ENCODE peak calls at places on chromosomes 12 and 14, in seven cellular contexts. I, R, W, Z, T, N and O are unnamed samples.

GRCh38 chr12:76329163-76329562 is 19.1 kb downstream of the BBS10 start:
- DNase-seq in N (peak), I (peak), W (no peak), R (no peak), T (peak), Z (peak), O (no peak)

GRCh38 chr12:122031342-122032216 is 9.9 kb downstream of the BCL7A start:
- DNase-seq in N (peak), W (peak), R (peak), Z (peak), I (no peak), T (no peak), O (peak)

GRCh38 chr12:5612556-5613421 is 180.9 kb downstream of the NTF3 start:
- DNase-seq in N (no peak), T (no peak), Z (no peak), I (no peak), W (no peak), R (no peak), O (no peak)

GRCh38 chr12:108567388-108567787 is 5.0 kb downstream of the ISCU start:
- DNase-seq in N (no peak), W (no peak), Z (no peak), I (no peak), T (no peak), R (no peak), O (no peak)

GRCh38 chr12:64671682-64672081 is 61.4 kb downstream of the RASSF3 start:
- DNase-seq in Z (no peak), N (no peak), I (no peak), R (no peak), T (no peak), W (peak), O (no peak)

GRCh38 chr12:117552971-117553370 is 191.5 kb upstream of the NOS1 start:
- DNase-seq in T (no peak), W (no peak), R (no peak), I (no peak), Z (peak), N (no peak), O (no peak)

GRCh38 chr12:32455607-32456063 is 56.3 kb downstream of the FGD4 start:
- DNase-seq in W (peak), T (peak), Z (peak), I (peak), N (peak), R (peak), O (peak)

GRCh38 chr12:2119266-2119665 is 66.5 kb downstream of the CACNA1C start:
- DNase-seq in Z (no peak), R (no peak), T (no peak), W (no peak), N (no peak), I (no peak), O (no peak)

GRCh38 chr12:17456486-17456885 is 633.5 kb downstream of the RERGL start:
- DNase-seq in Z (peak), R (no peak), I (peak), T (no peak), W (no peak), N (no peak), O (no peak)

GRCh38 chr12:102522768-102523167 is 42.4 kb upstream of the IGF1 start:
- DNase-seq in W (no peak), I (no peak), T (no peak), N (no peak), Z (no peak), R (no peak), O (peak)

GRCh38 chr12:122421815-122422737 is at the start of gene CLIP1:
- DNase-seq in W (peak), T (no peak), I (peak), Z (peak), N (peak), R (peak), O (peak)

GRCh38 chr12:78442454-78442801 is 422.1 kb upstream of the SYT1 start:
- DNase-seq in N (no peak), I (peak), T (no peak), R (no peak), W (no peak), Z (peak), O (no peak)

GRCh38 chr12:128339121-128339520 is 72.2 kb downstream of the TMEM132C start:
- DNase-seq in I (no peak), T (no peak), R (no peak), W (no peak), Z (no peak), N (peak), O (no peak)

GRCh38 chr12:62719027-62719426 is 215.9 kb downstream of the PPM1H start:
- DNase-seq in R (no peak), Z (no peak), W (no peak), I (no peak), T (no peak), N (no peak), O (no peak)

GRCh38 chr12:69686731-69687130 is 12.4 kb downstream of the BEST3 start:
- DNase-seq in I (no peak), T (no peak), R (no peak), Z (no peak), W (no peak), N (no peak), O (no peak)

GRCh38 chr14:55274144-55274543 is 2.9 kb downstream of the FBXO34 start:
- DNase-seq in R (no peak), I (no peak), W (no peak), T (no peak), N (no peak), Z (no peak), O (no peak)

GRCh38 chr14:55270832-55271571 is at the start of gene FBXO34:
- DNase-seq in N (peak), I (peak), T (peak), W (peak), R (peak), Z (peak), O (peak)

GRCh38 chr14:55272922-55273321 is 1.7 kb downstream of the FBXO34 start:
- DNase-seq in T (no peak), N (no peak), I (no peak), Z (peak), W (no peak), R (no peak), O (no peak)

GRCh38 chr14:55271572-55272414 is 572 bp downstream of the FBXO34 start:
- DNase-seq in R (peak), I (peak), Z (peak), T (peak), N (peak), W (peak), O (peak)

GRCh38 chr14:55272415-55272786 is 1.2 kb downstream of the FBXO34 start:
- DNase-seq in W (no peak), T (no peak), Z (no peak), N (no peak), I (no peak), R (no peak), O (no peak)
- H3K4me2 ChIP-seq in W (peak), T (peak), Z (peak), N (peak), I (peak), R (peak), O (peak)

DNA sequence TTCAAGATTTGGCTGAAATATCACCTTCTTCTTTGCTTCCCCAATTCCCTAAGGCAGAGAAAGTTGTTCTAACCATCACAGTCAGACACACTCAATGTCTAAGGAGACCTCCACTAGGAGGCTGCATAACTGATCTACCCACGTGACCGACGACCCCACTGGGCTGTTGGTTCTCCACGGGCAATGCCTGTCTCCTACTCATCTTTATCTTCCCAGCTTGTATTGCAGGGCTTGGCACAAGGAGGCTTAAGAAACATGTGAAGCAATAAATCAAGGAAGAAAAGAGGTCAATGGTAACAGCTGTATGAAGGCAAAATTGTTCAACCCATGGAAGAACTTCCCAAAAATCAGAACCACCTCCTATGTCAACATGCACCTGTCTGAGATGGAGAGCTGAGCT is 27.1 kb downstream of the NT5DC3 start:
- DNase-seq in I (no peak), W (no peak), Z (no peak), T (no peak), R (no peak), N (no peak), O (no peak)
- H3K4me3 ChIP-seq in I (no peak), W (no peak), Z (no peak), T (no peak), R (no peak), N (no peak), O (no peak)

GRCh38 chr12:57454213-57454565 is 918 bp upstream of the INHBE start:
- DNase-seq in T (no peak), I (no peak), W (no peak), N (no peak), R (no peak), Z (no peak), O (no peak)

GRCh38 chr12:57454566-57455373 is at the start of gene INHBE:
- DNase-seq in Z (no peak), R (peak), I (peak), W (no peak), T (no peak), N (peak), O (peak)

GRCh38 chr12:57455374-57456144 is 452 bp downstream of the INHBE start:
- DNase-seq in R (no peak), N (no peak), T (no peak), Z (no peak), W (no peak), I (no peak), O (no peak)

GRCh38 chr12:57456737-57457490 is 1.8 kb downstream of the INHBE start:
- DNase-seq in R (no peak), Z (no peak), W (no peak), N (no peak), T (no peak), I (no peak), O (no peak)

DNA sequence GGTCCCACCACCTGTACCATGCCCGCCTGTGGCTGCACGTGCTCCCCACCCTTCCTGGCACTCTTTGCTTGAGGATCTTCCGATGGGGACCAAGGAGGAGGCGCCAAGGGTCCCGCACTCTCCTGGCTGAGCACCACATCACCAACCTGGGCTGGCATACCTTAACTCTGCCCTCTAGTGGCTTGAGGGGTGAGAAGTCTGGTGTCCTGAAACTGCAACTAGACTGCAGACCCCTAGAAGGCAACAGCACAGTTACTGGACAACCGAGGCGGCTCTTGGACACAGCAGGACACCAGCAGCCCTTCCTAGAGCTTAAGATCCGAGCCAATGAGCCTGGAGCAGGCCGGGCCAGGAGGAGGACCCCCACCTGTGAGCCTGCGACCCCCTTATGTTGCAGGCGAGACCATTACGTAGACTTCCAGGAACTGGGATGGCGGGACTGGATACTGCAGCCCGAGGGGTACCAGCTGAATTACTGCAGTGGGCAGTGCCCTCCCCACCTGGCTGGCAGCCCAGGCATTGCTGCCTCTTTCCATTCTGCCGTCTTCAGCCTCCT is 1.1 kb downstream of the INHBE start:
- DNase-seq in T (no peak), R (peak), I (peak), W (peak), N (peak), Z (peak), O (peak)
- H3K4me2 ChIP-seq in T (peak), R (peak), I (no peak), W (peak), N (peak), Z (peak), O (peak)

DNA sequence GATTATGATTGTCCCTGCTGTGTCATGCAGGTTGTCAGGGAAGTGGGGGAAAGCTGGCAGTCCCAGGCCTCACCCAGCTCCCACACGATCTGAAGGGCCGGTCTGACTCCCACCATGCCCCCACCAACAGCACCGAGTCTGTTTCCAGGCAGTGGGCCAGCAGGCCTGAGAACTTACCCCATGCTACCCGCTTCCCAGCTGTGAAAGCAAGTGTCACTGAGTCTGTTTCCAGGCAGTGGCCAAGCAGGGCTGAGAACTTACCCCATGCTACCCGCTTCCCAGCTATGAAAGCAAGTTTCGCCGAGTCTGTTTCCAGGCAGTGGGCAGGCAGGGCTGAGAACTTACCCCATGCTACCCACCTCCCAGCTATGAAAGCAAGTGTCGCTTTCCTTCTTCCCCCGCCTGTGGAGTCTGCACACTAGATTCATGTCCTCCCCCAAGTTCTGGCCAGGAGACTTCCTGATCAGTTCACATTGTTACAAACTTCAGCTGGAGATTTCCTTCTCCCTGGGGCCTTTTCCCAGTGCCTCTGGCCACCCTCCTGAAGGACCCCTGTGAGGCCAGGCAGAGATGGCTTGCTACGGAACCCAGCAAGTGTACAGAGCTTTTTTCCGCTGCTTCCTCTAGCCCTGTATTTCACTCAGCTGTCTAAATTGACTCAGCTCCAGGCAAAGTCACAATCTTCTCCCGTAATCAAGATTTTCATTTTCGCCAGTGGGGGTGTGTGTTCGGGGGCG is 435.3 kb downstream of the TMTC2 start:
- DNase-seq in I (no peak), T (no peak), N (no peak), Z (no peak), R (no peak), W (no peak), O (no peak)
- H3K4me3 ChIP-seq in I (no peak), T (no peak), N (no peak), Z (no peak), R (no peak), W (no peak), O (no peak)

DNA sequence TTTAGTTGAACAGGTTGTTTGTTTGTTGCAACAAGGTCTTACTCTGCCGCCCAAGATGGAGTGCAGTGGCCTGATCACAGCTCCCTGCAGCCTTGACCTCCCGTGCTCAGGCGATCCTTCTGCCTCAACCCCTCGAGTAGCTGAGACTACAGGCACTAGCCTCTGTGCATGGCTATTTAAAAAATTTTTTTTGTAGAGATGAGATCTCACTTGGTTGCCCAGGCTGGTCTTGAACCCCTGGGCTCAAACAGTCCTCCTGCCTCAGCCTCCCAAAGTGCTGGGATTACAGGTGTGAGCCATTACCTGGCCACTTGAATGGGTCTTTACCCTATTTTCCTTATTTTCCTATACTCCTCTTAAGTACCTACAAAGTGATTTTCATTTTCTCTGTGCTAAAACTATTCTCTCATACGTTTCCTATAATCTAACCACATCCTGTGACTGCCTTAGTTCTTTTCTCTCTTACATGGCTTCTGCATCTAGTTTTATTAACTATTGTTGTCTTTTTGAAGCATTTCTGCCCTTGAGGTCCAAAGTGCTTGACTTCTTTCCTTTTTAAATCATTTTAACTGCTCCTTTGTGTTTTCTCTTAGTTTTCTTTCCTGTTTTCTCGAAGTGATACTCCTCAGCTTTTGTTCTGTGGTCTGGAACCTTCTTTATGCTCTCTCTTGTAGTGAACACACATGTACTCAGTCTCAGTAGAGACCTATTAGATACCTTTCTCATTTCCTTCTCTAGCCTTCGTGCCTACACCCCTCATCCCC is 14.1 kb downstream of the GPX2 start:
- DNase-seq in I (no peak), N (no peak), T (no peak), Z (no peak), W (no peak), R (no peak), O (no peak)
- H3K4me2 ChIP-seq in I (no peak), N (no peak), T (no peak), Z (no peak), W (no peak), R (no peak), O (no peak)

GRCh38 chr14:91363776-91364523 is 53.7 kb downstream of the CCDC88C start:
- DNase-seq in I (no peak), Z (no peak), T (no peak), R (no peak), W (no peak), N (no peak), O (no peak)
- H3K4me3 ChIP-seq in I (no peak), Z (no peak), T (no peak), R (no peak), W (no peak), N (no peak), O (no peak)

GRCh38 chr14:73750161-73750901 is 36.1 kb upstream of the PNMA1 start:
- DNase-seq in T (no peak), N (no peak), Z (peak), R (no peak), W (no peak), I (no peak), O (no peak)

GRCh38 chr14:73751157-73751691 is 37.0 kb upstream of the PNMA1 start:
- DNase-seq in R (no peak), Z (no peak), T (no peak), W (no peak), N (no peak), I (no peak), O (no peak)

GRCh38 chr14:73747386-73748211 is 33.4 kb upstream of the PNMA1 start:
- DNase-seq in W (no peak), I (no peak), R (no peak), Z (no peak), T (no peak), N (peak), O (no peak)

GRCh38 chr14:73748858-73749357 is 34.7 kb upstream of the PNMA1 start:
- DNase-seq in W (no peak), Z (no peak), R (no peak), I (no peak), T (no peak), N (no peak), O (no peak)

DNA sequence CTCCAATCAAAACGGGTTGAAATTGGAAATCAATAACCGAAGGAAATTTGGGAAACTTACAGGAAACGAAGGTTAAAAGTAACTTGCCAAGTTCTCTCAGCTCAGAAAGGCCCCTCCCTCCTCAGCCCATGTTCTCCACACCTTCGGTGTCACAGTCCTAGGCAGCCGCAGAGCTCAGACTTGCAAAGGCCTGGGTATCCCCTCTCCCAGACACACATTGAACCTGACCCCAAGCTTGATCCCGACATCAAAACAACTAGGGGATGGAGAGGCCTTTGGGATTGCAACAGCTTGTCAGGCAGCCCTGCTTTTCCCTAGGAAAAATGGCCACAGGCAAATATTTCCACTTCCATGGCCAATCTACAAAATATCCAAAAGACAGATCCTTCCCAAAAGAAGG is 35.5 kb upstream of the PNMA1 start:
- DNase-seq in Z (peak), W (no peak), R (no peak), T (no peak), N (peak), I (no peak), O (no peak)
- H3K4me2 ChIP-seq in Z (no peak), W (no peak), R (no peak), T (peak), N (peak), I (no peak), O (no peak)